ENCODE peak calls at places on chromosomes 5 and 9, in five cellular contexts. One of them, this sample, is unnamed. For H3K4me1, the result is how much of the 10 kb centered on the place peaks cover.

GRCh38 chr9:37693265-37693664 is 42.5 kb downstream of the FRMPD1 start:
- DNase-seq in mesendoderm: no peak
- DNase-seq in kidney: no peak
- DNase-seq in CD4-positive, CD25-positive, alpha-beta regulatory T cell: no peak
- DNase-seq in heart left ventricle: no peak
- DNase-seq in this sample: no peak

GRCh38 chr9:29685531-29685930 is 2112.2 kb upstream of the C9orf72 start:
- DNase-seq in mesendoderm: no peak
- DNase-seq in kidney: no peak
- DNase-seq in CD4-positive, CD25-positive, alpha-beta regulatory T cell: no peak
- DNase-seq in heart left ventricle: no peak
- DNase-seq in this sample: no peak

GRCh38 chr9:94915476-94916450 is 189.3 kb downstream of the AOPEP start:
- DNase-seq in mesendoderm: no peak
- DNase-seq in kidney: no peak
- DNase-seq in CD4-positive, CD25-positive, alpha-beta regulatory T cell: no peak
- DNase-seq in heart left ventricle: no peak
- DNase-seq in this sample: no peak

GRCh38 chr9:132989014-132989310 is 10.5 kb downstream of the GFI1B start:
- DNase-seq in mesendoderm: no peak
- DNase-seq in kidney: peak
- DNase-seq in CD4-positive, CD25-positive, alpha-beta regulatory T cell: no peak
- DNase-seq in heart left ventricle: no peak
- DNase-seq in this sample: peak

GRCh38 chr5:15499528-15500325 is at the start of gene FBXL7:
- DNase-seq in mesendoderm: peak
- DNase-seq in kidney: peak
- DNase-seq in CD4-positive, CD25-positive, alpha-beta regulatory T cell: no peak
- DNase-seq in heart left ventricle: peak
- DNase-seq in this sample: peak

GRCh38 chr5:122180863-122181519 is 51.6 kb downstream of the ZNF474 start:
- DNase-seq in mesendoderm: peak
- DNase-seq in kidney: no peak
- DNase-seq in CD4-positive, CD25-positive, alpha-beta regulatory T cell: no peak
- DNase-seq in heart left ventricle: no peak
- DNase-seq in this sample: no peak

GRCh38 chr9:33619666-33620404 is 95.8 kb downstream of the ANKRD18B start:
- DNase-seq in mesendoderm: peak
- DNase-seq in kidney: no peak
- DNase-seq in CD4-positive, CD25-positive, alpha-beta regulatory T cell: no peak
- DNase-seq in heart left ventricle: no peak
- DNase-seq in this sample: no peak

GRCh38 chr5:159178978-159179377 is 30.4 kb downstream of the RNF145 start:
- DNase-seq in mesendoderm: no peak
- DNase-seq in kidney: no peak
- DNase-seq in CD4-positive, CD25-positive, alpha-beta regulatory T cell: peak
- DNase-seq in heart left ventricle: no peak
- DNase-seq in this sample: no peak

GRCh38 chr9:109064963-109065701 is 51.8 kb upstream of the CTNNAL1 start:
- DNase-seq in mesendoderm: peak
- DNase-seq in kidney: no peak
- DNase-seq in CD4-positive, CD25-positive, alpha-beta regulatory T cell: no peak
- DNase-seq in heart left ventricle: no peak
- DNase-seq in this sample: no peak

GRCh38 chr5:8857051-8857450 is 688.8 kb downstream of the SEMA5A start:
- DNase-seq in mesendoderm: no peak
- DNase-seq in kidney: no peak
- DNase-seq in CD4-positive, CD25-positive, alpha-beta regulatory T cell: no peak
- DNase-seq in heart left ventricle: no peak
- DNase-seq in this sample: no peak

GRCh38 chr5:154086641-154087040 is 47.9 kb downstream of the MFAP3 start:
- DNase-seq in mesendoderm: no peak
- DNase-seq in kidney: no peak
- DNase-seq in CD4-positive, CD25-positive, alpha-beta regulatory T cell: no peak
- DNase-seq in heart left ventricle: no peak
- DNase-seq in this sample: no peak

GRCh38 chr9:120891255-120891954 is 14.4 kb upstream of the PHF19 start:
- DNase-seq in mesendoderm: no peak
- DNase-seq in kidney: no peak
- DNase-seq in CD4-positive, CD25-positive, alpha-beta regulatory T cell: peak
- DNase-seq in heart left ventricle: no peak
- DNase-seq in this sample: no peak

GRCh38 chr5:116454417-116454927 is 120.2 kb downstream of the SEMA6A start:
- DNase-seq in mesendoderm: peak
- DNase-seq in kidney: no peak
- DNase-seq in CD4-positive, CD25-positive, alpha-beta regulatory T cell: peak
- DNase-seq in heart left ventricle: no peak
- DNase-seq in this sample: no peak

GRCh38 chr9:129143031-129143441 is 31.8 kb downstream of the PTPA start:
- DNase-seq in mesendoderm: peak
- DNase-seq in kidney: peak
- DNase-seq in CD4-positive, CD25-positive, alpha-beta regulatory T cell: peak
- DNase-seq in heart left ventricle: peak
- DNase-seq in this sample: peak

GRCh38 chr9:99783799-99784198 is 37.9 kb upstream of the NR4A3 start:
- DNase-seq in mesendoderm: no peak
- DNase-seq in kidney: no peak
- DNase-seq in CD4-positive, CD25-positive, alpha-beta regulatory T cell: no peak
- DNase-seq in heart left ventricle: no peak
- DNase-seq in this sample: no peak

GRCh38 chr5:89181546-89181945 is 298.6 kb upstream of the MEF2C start:
- DNase-seq in mesendoderm: peak
- DNase-seq in kidney: no peak
- DNase-seq in CD4-positive, CD25-positive, alpha-beta regulatory T cell: no peak
- DNase-seq in heart left ventricle: no peak
- DNase-seq in this sample: no peak

GRCh38 chr5:139104577-139105271 is 93.4 kb downstream of the SIL1 start:
- DNase-seq in mesendoderm: no peak
- DNase-seq in kidney: peak
- DNase-seq in CD4-positive, CD25-positive, alpha-beta regulatory T cell: no peak
- DNase-seq in heart left ventricle: no peak
- DNase-seq in this sample: no peak

GRCh38 chr5:88836195-88836838 is 46.7 kb downstream of the MEF2C start:
- DNase-seq in mesendoderm: peak
- DNase-seq in kidney: no peak
- DNase-seq in CD4-positive, CD25-positive, alpha-beta regulatory T cell: no peak
- DNase-seq in heart left ventricle: peak
- DNase-seq in this sample: no peak

GRCh38 chr9:93132946-93133640 is 958 bp downstream of the NINJ1 start:
- DNase-seq in mesendoderm: peak
- DNase-seq in kidney: peak
- DNase-seq in CD4-positive, CD25-positive, alpha-beta regulatory T cell: no peak
- DNase-seq in heart left ventricle: no peak
- DNase-seq in this sample: no peak

GRCh38 chr5:180914646-180915045 is 15.7 kb downstream of the BTNL8 start:
- DNase-seq in mesendoderm: no peak
- DNase-seq in kidney: no peak
- DNase-seq in CD4-positive, CD25-positive, alpha-beta regulatory T cell: no peak
- DNase-seq in heart left ventricle: no peak
- DNase-seq in this sample: no peak

GRCh38 chr9:133799716-133800115 is 61.6 kb upstream of the SARDH start:
- DNase-seq in mesendoderm: no peak
- DNase-seq in kidney: no peak
- DNase-seq in CD4-positive, CD25-positive, alpha-beta regulatory T cell: no peak
- DNase-seq in heart left ventricle: no peak
- DNase-seq in this sample: no peak

GRCh38 chr9:3475300-3476020 is 50.3 kb downstream of the RFX3 start:
- DNase-seq in mesendoderm: peak
- DNase-seq in kidney: no peak
- DNase-seq in CD4-positive, CD25-positive, alpha-beta regulatory T cell: no peak
- DNase-seq in heart left ventricle: no peak
- DNase-seq in this sample: peak

GRCh38 chr5:159910207-159910842 is 6.0 kb upstream of the ADRA1B start:
- DNase-seq in mesendoderm: no peak
- DNase-seq in kidney: no peak
- DNase-seq in CD4-positive, CD25-positive, alpha-beta regulatory T cell: no peak
- DNase-seq in heart left ventricle: no peak
- DNase-seq in this sample: no peak

GRCh38 chr9:128899566-128900322 is 17.8 kb downstream of the LRRC8A start:
- DNase-seq in mesendoderm: no peak
- DNase-seq in kidney: no peak
- DNase-seq in CD4-positive, CD25-positive, alpha-beta regulatory T cell: peak
- DNase-seq in heart left ventricle: no peak
- DNase-seq in this sample: no peak

GRCh38 chr5:140259509-140259908 is 43.4 kb downstream of the PFDN1 start:
- DNase-seq in mesendoderm: peak
- DNase-seq in kidney: no peak
- DNase-seq in CD4-positive, CD25-positive, alpha-beta regulatory T cell: peak
- DNase-seq in heart left ventricle: no peak
- DNase-seq in this sample: no peak

GRCh38 chr9:127130661-127131538 is 8.5 kb upstream of the ANGPTL2 start:
- DNase-seq in mesendoderm: peak
- DNase-seq in kidney: no peak
- DNase-seq in CD4-positive, CD25-positive, alpha-beta regulatory T cell: no peak
- DNase-seq in heart left ventricle: no peak
- DNase-seq in this sample: peak

DNA sequence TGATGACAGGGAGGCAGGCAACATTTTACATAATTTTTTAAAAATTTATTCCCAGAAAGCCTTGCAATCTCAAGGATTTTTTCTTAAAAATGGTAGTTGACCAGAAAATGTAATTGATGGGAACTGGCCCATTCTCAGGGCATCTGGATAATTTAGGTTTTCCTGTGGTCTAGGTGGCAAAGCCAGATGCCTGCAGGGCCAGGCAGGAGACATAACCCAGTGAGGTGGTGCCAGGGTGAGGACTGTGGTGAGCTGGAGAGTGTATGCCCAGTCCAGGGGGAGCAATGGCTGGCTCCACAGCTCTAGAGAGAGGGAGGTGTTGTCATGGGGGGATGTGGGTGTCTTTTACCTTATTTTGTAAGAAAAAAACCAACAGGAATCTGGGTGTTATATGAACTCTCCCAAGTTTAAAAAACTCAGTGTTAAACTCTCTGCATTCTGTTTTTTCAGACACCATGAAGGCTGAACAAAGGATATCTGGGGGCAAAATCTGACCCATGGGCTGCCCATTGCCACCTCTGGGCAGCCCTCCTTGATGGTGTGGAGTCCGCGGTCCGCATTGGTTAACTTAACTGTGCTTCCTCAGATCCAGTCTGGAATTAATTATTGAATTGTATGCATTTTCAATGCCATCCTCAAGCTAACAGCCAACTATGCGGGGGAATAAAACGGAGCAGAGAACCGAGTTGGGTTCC is 43.9 kb downstream of the BOD1 start:
- DNase-seq in mesendoderm: no peak
- DNase-seq in kidney: no peak
- DNase-seq in CD4-positive, CD25-positive, alpha-beta regulatory T cell: no peak
- DNase-seq in heart left ventricle: no peak
- DNase-seq in this sample: no peak
- H3K27ac ChIP-seq in mesendoderm: no peak
- H3K27ac ChIP-seq in kidney: no peak
- H3K27ac ChIP-seq in CD4-positive, CD25-positive, alpha-beta regulatory T cell: no peak
- H3K27ac ChIP-seq in heart left ventricle: no peak
- H3K27ac ChIP-seq in this sample: no peak

DNA sequence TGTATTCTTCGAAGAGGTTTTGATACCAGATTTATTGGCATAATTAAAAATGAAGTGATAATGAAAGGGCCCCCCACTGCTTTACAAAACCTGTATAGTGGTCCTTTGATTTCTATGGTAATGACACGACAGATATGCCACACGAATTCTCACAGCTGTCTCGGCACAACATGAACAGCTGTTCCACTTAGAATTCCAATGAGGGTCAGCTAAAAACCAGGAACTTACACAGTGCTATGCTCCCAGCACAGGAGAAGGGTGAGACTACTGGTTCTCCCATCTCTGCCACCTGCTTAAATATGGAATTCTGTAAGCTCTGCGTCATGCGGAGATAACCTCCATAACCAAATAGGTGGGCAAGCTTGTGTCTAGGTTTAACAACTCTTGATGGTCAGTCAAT is 183.0 kb upstream of the EFNA5 start:
- DNase-seq in mesendoderm: no peak
- DNase-seq in kidney: no peak
- DNase-seq in CD4-positive, CD25-positive, alpha-beta regulatory T cell: no peak
- DNase-seq in heart left ventricle: no peak
- DNase-seq in this sample: no peak
- H3K4me1 ChIP-seq in mesendoderm: under half
- H3K4me1 ChIP-seq in kidney: under half
- H3K4me1 ChIP-seq in CD4-positive, CD25-positive, alpha-beta regulatory T cell: under half
- H3K4me1 ChIP-seq in heart left ventricle: under half
- H3K4me1 ChIP-seq in this sample: under half

GRCh38 chr5:151019331-151019730 is 1.1 kb upstream of the GPX3 start:
- DNase-seq in mesendoderm: no peak
- DNase-seq in kidney: no peak
- DNase-seq in CD4-positive, CD25-positive, alpha-beta regulatory T cell: no peak
- DNase-seq in heart left ventricle: no peak
- DNase-seq in this sample: no peak
- H3K27ac ChIP-seq in mesendoderm: no peak
- H3K27ac ChIP-seq in kidney: peak
- H3K27ac ChIP-seq in CD4-positive, CD25-positive, alpha-beta regulatory T cell: no peak
- H3K27ac ChIP-seq in heart left ventricle: peak
- H3K27ac ChIP-seq in this sample: peak

GRCh38 chr5:177539411-177539810 is 15.0 kb downstream of the FAM193B start:
- DNase-seq in mesendoderm: no peak
- DNase-seq in kidney: no peak
- DNase-seq in CD4-positive, CD25-positive, alpha-beta regulatory T cell: no peak
- DNase-seq in heart left ventricle: no peak
- DNase-seq in this sample: no peak
- H3K4me1 ChIP-seq in mesendoderm: under half
- H3K4me1 ChIP-seq in kidney: under half
- H3K4me1 ChIP-seq in CD4-positive, CD25-positive, alpha-beta regulatory T cell: under half
- H3K4me1 ChIP-seq in heart left ventricle: half or more
- H3K4me1 ChIP-seq in this sample: under half

GRCh38 chr5:79487251-79487650 is 26.7 kb downstream of the HOMER1 start:
- DNase-seq in mesendoderm: no peak
- DNase-seq in kidney: no peak
- DNase-seq in CD4-positive, CD25-positive, alpha-beta regulatory T cell: no peak
- DNase-seq in heart left ventricle: no peak
- DNase-seq in this sample: no peak
- H3K27ac ChIP-seq in mesendoderm: no peak
- H3K27ac ChIP-seq in kidney: no peak
- H3K27ac ChIP-seq in CD4-positive, CD25-positive, alpha-beta regulatory T cell: no peak
- H3K27ac ChIP-seq in heart left ventricle: no peak
- H3K27ac ChIP-seq in this sample: no peak

GRCh38 chr5:67215592-67216471 is 19.2 kb upstream of the CD180 start:
- DNase-seq in mesendoderm: peak
- DNase-seq in kidney: peak
- DNase-seq in CD4-positive, CD25-positive, alpha-beta regulatory T cell: peak
- DNase-seq in heart left ventricle: peak
- DNase-seq in this sample: peak
- H3K4me1 ChIP-seq in mesendoderm: under half
- H3K4me1 ChIP-seq in kidney: under half
- H3K4me1 ChIP-seq in CD4-positive, CD25-positive, alpha-beta regulatory T cell: under half
- H3K4me1 ChIP-seq in heart left ventricle: under half
- H3K4me1 ChIP-seq in this sample: under half

GRCh38 chr5:177335043-177335700 is 16.3 kb downstream of the LMAN2 start:
- DNase-seq in mesendoderm: no peak
- DNase-seq in kidney: peak
- DNase-seq in CD4-positive, CD25-positive, alpha-beta regulatory T cell: no peak
- DNase-seq in heart left ventricle: no peak
- DNase-seq in this sample: peak
- H3K27ac ChIP-seq in mesendoderm: no peak
- H3K27ac ChIP-seq in kidney: no peak
- H3K27ac ChIP-seq in CD4-positive, CD25-positive, alpha-beta regulatory T cell: no peak
- H3K27ac ChIP-seq in heart left ventricle: peak
- H3K27ac ChIP-seq in this sample: no peak

This sample was measured in lower lobe of right lung.